ENCODE peak calls at places on chromosomes 5 and 9, in six cellular contexts. C is A172, D is germinal center, W is iris pigment epithelial cell, T is vagina, M is BJ. R is an unnamed sample.

GRCh38 chr5:104370523-104370922 is 807.9 kb upstream of the NUDT12 start:
- DNase-seq in C (peak), D (no peak), W (peak), T (no peak), M (no peak), R (no peak)

GRCh38 chr5:15013654-15014463 is 142.3 kb upstream of the ANKH start:
- DNase-seq in C (peak), D (peak), W (peak), T (no peak), M (peak), R (peak)

GRCh38 chr5:125668904-125669303 is 754.3 kb upstream of the GRAMD2B start:
- DNase-seq in C (peak), D (no peak), W (no peak), T (no peak), M (no peak), R (no peak)

GRCh38 chr9:6144947-6145346 is 70.7 kb upstream of the IL33 start:
- DNase-seq in C (no peak), D (no peak), W (no peak), T (no peak), M (no peak), R (no peak)

GRCh38 chr5:137741718-137742117 is 5.8 kb upstream of the KLHL3 start:
- DNase-seq in C (no peak), D (no peak), W (no peak), T (no peak), M (no peak), R (no peak)

GRCh38 chr5:44364097-44364496 is 25.1 kb downstream of the FGF10 start:
- DNase-seq in C (no peak), D (no peak), W (no peak), T (no peak), M (no peak), R (no peak)

GRCh38 chr5:370311-370958 is 48.9 kb downstream of the AHRR start:
- DNase-seq in C (no peak), D (no peak), W (no peak), T (peak), M (no peak), R (no peak)

GRCh38 chr5:172816887-172817418 is 17.1 kb upstream of the ERGIC1 start:
- DNase-seq in C (peak), D (no peak), W (peak), T (no peak), M (peak), R (no peak)

GRCh38 chr9:31334837-31335528 is 1049.5 kb upstream of the ACO1 start:
- DNase-seq in C (no peak), D (no peak), W (no peak), T (no peak), M (no peak), R (no peak)

GRCh38 chr5:5025098-5025773 is 114.9 kb upstream of the ADAMTS16 start:
- DNase-seq in C (peak), D (no peak), W (no peak), T (no peak), M (no peak), R (no peak)

GRCh38 chr9:3191715-3192114 is 334.1 kb downstream of the RFX3 start:
- DNase-seq in C (no peak), D (no peak), W (no peak), T (no peak), M (no peak), R (no peak)

GRCh38 chr5:95730011-95730700 is 980 bp upstream of the RHOBTB3 start:
- DNase-seq in C (no peak), D (no peak), W (peak), T (no peak), M (no peak), R (no peak)

GRCh38 chr9:138097501-138097991 is 220.0 kb downstream of the CACNA1B start:
- DNase-seq in C (no peak), D (no peak), W (no peak), T (peak), M (no peak), R (no peak)

GRCh38 chr5:83856898-83857297 is 136.2 kb upstream of the HAPLN1 start:
- DNase-seq in C (no peak), D (no peak), W (no peak), T (no peak), M (no peak), R (no peak)

GRCh38 chr9:129619787-129620668 is 873 bp downstream of the C9orf50 start:
- DNase-seq in C (no peak), D (no peak), W (no peak), T (no peak), M (no peak), R (no peak)

GRCh38 chr5:173689171-173689676 is 72.8 kb upstream of the BOD1 start:
- DNase-seq in C (no peak), D (no peak), W (no peak), T (no peak), M (no peak), R (no peak)

GRCh38 chr9:97500263-97500662 is 1.2 kb upstream of the TMOD1 start:
- DNase-seq in C (no peak), D (no peak), W (no peak), T (no peak), M (no peak), R (no peak)

GRCh38 chr5:367358-368130 is 46.0 kb downstream of the AHRR start:
- DNase-seq in C (no peak), D (no peak), W (no peak), T (peak), M (no peak), R (no peak)

GRCh38 chr9:82074144-82074543 is 85.6 kb downstream of the SPATA31D1 start:
- DNase-seq in C (no peak), D (no peak), W (no peak), T (no peak), M (no peak), R (no peak)

R was measured in GM04503.